ENCODE peak calls at places on chromosomes 2 and 18, in four cellular contexts. One of them, this sample, is unnamed. For H3K36me3 and H3K4me1, the result is how much of the 10 kb centered on the place peaks cover.

GRCh38 chr18:75211002-75211621 is 515 bp downstream of the TSHZ1 start:
- DNase-seq in thoracic aorta: no peak
- DNase-seq in Peyer's patch: no peak
- DNase-seq in upper lobe of left lung: no peak
- DNase-seq in this sample: no peak

GRCh38 chr18:46575851-46576250 is 81.2 kb downstream of the LOXHD1 start:
- DNase-seq in thoracic aorta: no peak
- DNase-seq in upper lobe of left lung: no peak
- DNase-seq in Peyer's patch: no peak
- DNase-seq in this sample: no peak

GRCh38 chr2:229665158-229665557 is 49.2 kb downstream of the DNER start:
- DNase-seq in upper lobe of left lung: no peak
- DNase-seq in Peyer's patch: no peak
- DNase-seq in thoracic aorta: no peak
- DNase-seq in this sample: no peak

GRCh38 chr18:36771246-36771645 is 57.6 kb downstream of the TPGS2 start:
- DNase-seq in Peyer's patch: no peak
- DNase-seq in upper lobe of left lung: no peak
- DNase-seq in thoracic aorta: no peak
- DNase-seq in this sample: no peak

GRCh38 chr2:179856205-179856604 is 5.2 kb downstream of the ZNF385B start:
- DNase-seq in Peyer's patch: no peak
- DNase-seq in thoracic aorta: no peak
- DNase-seq in upper lobe of left lung: no peak
- DNase-seq in this sample: no peak

GRCh38 chr2:217314021-217314460 is 454.2 kb upstream of the TNP1 start:
- DNase-seq in thoracic aorta: no peak
- DNase-seq in upper lobe of left lung: no peak
- DNase-seq in Peyer's patch: no peak
- DNase-seq in this sample: no peak

GRCh38 chr2:21489050-21489449 is 365.3 kb downstream of the TDRD15 start:
- DNase-seq in Peyer's patch: no peak
- DNase-seq in thoracic aorta: no peak
- DNase-seq in upper lobe of left lung: no peak
- DNase-seq in this sample: no peak

GRCh38 chr2:119126650-119127049 is 31.9 kb downstream of the C1QL2 start:
- DNase-seq in upper lobe of left lung: peak
- DNase-seq in Peyer's patch: peak
- DNase-seq in thoracic aorta: no peak
- DNase-seq in this sample: no peak

GRCh38 chr18:63131944-63132818 is 187.4 kb downstream of the BCL2 start:
- DNase-seq in Peyer's patch: no peak
- DNase-seq in upper lobe of left lung: no peak
- DNase-seq in thoracic aorta: no peak
- DNase-seq in this sample: no peak

GRCh38 chr2:129627437-129627836 is 352.0 kb upstream of the RAB6C start:
- DNase-seq in Peyer's patch: no peak
- DNase-seq in thoracic aorta: no peak
- DNase-seq in upper lobe of left lung: no peak
- DNase-seq in this sample: no peak

GRCh38 chr2:102251042-102251848 is 60.1 kb upstream of the IL1RL1 start:
- DNase-seq in upper lobe of left lung: peak
- DNase-seq in Peyer's patch: no peak
- DNase-seq in thoracic aorta: no peak
- DNase-seq in this sample: no peak

GRCh38 chr2:95345415-95346235 is 48.5 kb downstream of the KCNIP3 start:
- DNase-seq in thoracic aorta: no peak
- DNase-seq in upper lobe of left lung: peak
- DNase-seq in Peyer's patch: peak
- DNase-seq in this sample: peak

GRCh38 chr2:204715332-204715731 is 170.1 kb downstream of the PARD3B start:
- DNase-seq in upper lobe of left lung: no peak
- DNase-seq in thoracic aorta: no peak
- DNase-seq in Peyer's patch: no peak
- DNase-seq in this sample: no peak

GRCh38 chr2:145623136-145623535 is 1103.2 kb upstream of the ZEB2 start:
- DNase-seq in upper lobe of left lung: no peak
- DNase-seq in Peyer's patch: no peak
- DNase-seq in thoracic aorta: no peak
- DNase-seq in this sample: no peak

GRCh38 chr2:68800517-68800916 is 65.9 kb downstream of the ARHGAP25 start:
- DNase-seq in upper lobe of left lung: no peak
- DNase-seq in Peyer's patch: no peak
- DNase-seq in thoracic aorta: no peak
- DNase-seq in this sample: no peak

GRCh38 chr18:63166142-63166541 is 153.4 kb downstream of the BCL2 start:
- DNase-seq in upper lobe of left lung: no peak
- DNase-seq in thoracic aorta: no peak
- DNase-seq in Peyer's patch: no peak
- DNase-seq in this sample: no peak

GRCh38 chr2:188475945-188476344 is 184.3 kb downstream of the GULP1 start:
- DNase-seq in upper lobe of left lung: no peak
- DNase-seq in Peyer's patch: no peak
- DNase-seq in thoracic aorta: no peak
- DNase-seq in this sample: no peak

GRCh38 chr18:27062802-27063201 is 122.3 kb downstream of the CHST9 start:
- DNase-seq in thoracic aorta: no peak
- DNase-seq in upper lobe of left lung: no peak
- DNase-seq in Peyer's patch: no peak
- DNase-seq in this sample: no peak

GRCh38 chr2:168457177-168457905 is 1.3 kb downstream of the CERS6 start:
- DNase-seq in upper lobe of left lung: no peak
- DNase-seq in thoracic aorta: no peak
- DNase-seq in Peyer's patch: no peak
- DNase-seq in this sample: no peak

GRCh38 chr2:85178980-85179411 is 45.8 kb downstream of the TCF7L1 start:
- DNase-seq in upper lobe of left lung: no peak
- DNase-seq in Peyer's patch: no peak
- DNase-seq in thoracic aorta: no peak
- DNase-seq in this sample: no peak

GRCh38 chr2:124018894-124019293 is 6.2 kb upstream of the CNTNAP5 start:
- DNase-seq in upper lobe of left lung: no peak
- DNase-seq in Peyer's patch: no peak
- DNase-seq in thoracic aorta: no peak
- DNase-seq in this sample: no peak

GRCh38 chr2:11168488-11168887 is 13.2 kb downstream of the SLC66A3 start:
- DNase-seq in Peyer's patch: no peak
- DNase-seq in thoracic aorta: no peak
- DNase-seq in upper lobe of left lung: no peak
- DNase-seq in this sample: no peak

GRCh38 chr2:70371753-70372152 is 69.9 kb upstream of the FAM136A start:
- DNase-seq in upper lobe of left lung: no peak
- DNase-seq in Peyer's patch: no peak
- DNase-seq in thoracic aorta: no peak
- DNase-seq in this sample: no peak

GRCh38 chr2:176907341-176907740 is 305.3 kb upstream of the HNRNPA3 start:
- DNase-seq in upper lobe of left lung: no peak
- DNase-seq in Peyer's patch: no peak
- DNase-seq in thoracic aorta: no peak
- DNase-seq in this sample: no peak

GRCh38 chr2:10584843-10585475 is 104.8 kb downstream of the NOL10 start:
- DNase-seq in Peyer's patch: no peak
- DNase-seq in upper lobe of left lung: no peak
- DNase-seq in thoracic aorta: no peak
- DNase-seq in this sample: no peak

GRCh38 chr18:55522011-55522410 is 66.0 kb downstream of the TCF4 start:
- DNase-seq in thoracic aorta: no peak
- DNase-seq in Peyer's patch: peak
- DNase-seq in upper lobe of left lung: no peak
- DNase-seq in this sample: no peak

GRCh38 chr2:207423886-207424285 is 105.9 kb upstream of the CREB1 start:
- DNase-seq in thoracic aorta: no peak
- DNase-seq in Peyer's patch: no peak
- DNase-seq in upper lobe of left lung: no peak
- DNase-seq in this sample: no peak

GRCh38 chr2:178109813-178110212 is 2.4 kb upstream of the RBM45 start:
- DNase-seq in upper lobe of left lung: no peak
- DNase-seq in thoracic aorta: no peak
- DNase-seq in Peyer's patch: no peak
- DNase-seq in this sample: no peak

GRCh38 chr18:25310045-25310444 is 41.9 kb downstream of the ZNF521 start:
- DNase-seq in upper lobe of left lung: no peak
- DNase-seq in thoracic aorta: no peak
- DNase-seq in Peyer's patch: no peak
- DNase-seq in this sample: no peak

GRCh38 chr2:187819624-187820023 is 265.4 kb upstream of the TFPI start:
- DNase-seq in upper lobe of left lung: no peak
- DNase-seq in Peyer's patch: no peak
- DNase-seq in thoracic aorta: no peak
- DNase-seq in this sample: no peak

GRCh38 chr18:35322486-35323258 is 21.5 kb downstream of the ZNF24 start:
- DNase-seq in upper lobe of left lung: no peak
- DNase-seq in Peyer's patch: no peak
- DNase-seq in thoracic aorta: no peak
- DNase-seq in this sample: no peak

GRCh38 chr2:68387408-68388350 is 22.6 kb downstream of the PLEK start:
- DNase-seq in upper lobe of left lung: no peak
- DNase-seq in thoracic aorta: no peak
- DNase-seq in Peyer's patch: no peak
- DNase-seq in this sample: no peak

GRCh38 chr2:45786831-45787357 is 135.4 kb downstream of the PRKCE start:
- DNase-seq in Peyer's patch: no peak
- DNase-seq in upper lobe of left lung: no peak
- DNase-seq in thoracic aorta: no peak
- DNase-seq in this sample: no peak

GRCh38 chr2:37274354-37274965 is 43.0 kb downstream of the NDUFAF7 start:
- DNase-seq in upper lobe of left lung: no peak
- DNase-seq in thoracic aorta: no peak
- DNase-seq in Peyer's patch: no peak
- DNase-seq in this sample: no peak

DNA sequence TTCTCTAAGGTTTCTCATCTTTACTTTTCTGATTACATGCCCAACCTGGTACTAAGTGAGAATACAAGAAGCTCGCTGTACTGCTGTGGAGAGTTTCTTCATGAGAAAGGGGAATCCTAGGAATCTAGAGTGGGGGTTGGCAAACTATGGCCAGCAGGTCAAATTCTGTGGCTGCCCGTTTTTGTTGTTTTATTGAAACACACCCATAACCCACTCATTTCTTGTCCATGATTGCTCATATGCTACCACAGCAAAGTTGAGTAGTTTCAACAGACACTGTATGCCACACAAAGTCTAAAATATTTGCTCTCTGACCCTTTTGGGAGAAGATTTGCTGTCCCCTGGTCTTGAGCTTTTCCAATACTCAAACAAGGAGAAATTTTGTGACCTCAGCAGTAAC is 58.8 kb downstream of the C2orf74 start:
- DNase-seq in thoracic aorta: no peak
- DNase-seq in upper lobe of left lung: no peak
- DNase-seq in Peyer's patch: no peak
- DNase-seq in this sample: no peak
- H3K36me3 ChIP-seq in thoracic aorta: under half
- H3K36me3 ChIP-seq in upper lobe of left lung: under half
- H3K36me3 ChIP-seq in Peyer's patch: under half
- H3K36me3 ChIP-seq in this sample: under half

GRCh38 chr2:238946586-238947242 is 98.8 kb downstream of the TWIST2 start:
- DNase-seq in thoracic aorta: no peak
- DNase-seq in Peyer's patch: no peak
- DNase-seq in upper lobe of left lung: peak
- DNase-seq in this sample: peak
- H3K4me1 ChIP-seq in thoracic aorta: under half
- H3K4me1 ChIP-seq in Peyer's patch: under half
- H3K4me1 ChIP-seq in upper lobe of left lung: under half
- H3K4me1 ChIP-seq in this sample: under half

DNA sequence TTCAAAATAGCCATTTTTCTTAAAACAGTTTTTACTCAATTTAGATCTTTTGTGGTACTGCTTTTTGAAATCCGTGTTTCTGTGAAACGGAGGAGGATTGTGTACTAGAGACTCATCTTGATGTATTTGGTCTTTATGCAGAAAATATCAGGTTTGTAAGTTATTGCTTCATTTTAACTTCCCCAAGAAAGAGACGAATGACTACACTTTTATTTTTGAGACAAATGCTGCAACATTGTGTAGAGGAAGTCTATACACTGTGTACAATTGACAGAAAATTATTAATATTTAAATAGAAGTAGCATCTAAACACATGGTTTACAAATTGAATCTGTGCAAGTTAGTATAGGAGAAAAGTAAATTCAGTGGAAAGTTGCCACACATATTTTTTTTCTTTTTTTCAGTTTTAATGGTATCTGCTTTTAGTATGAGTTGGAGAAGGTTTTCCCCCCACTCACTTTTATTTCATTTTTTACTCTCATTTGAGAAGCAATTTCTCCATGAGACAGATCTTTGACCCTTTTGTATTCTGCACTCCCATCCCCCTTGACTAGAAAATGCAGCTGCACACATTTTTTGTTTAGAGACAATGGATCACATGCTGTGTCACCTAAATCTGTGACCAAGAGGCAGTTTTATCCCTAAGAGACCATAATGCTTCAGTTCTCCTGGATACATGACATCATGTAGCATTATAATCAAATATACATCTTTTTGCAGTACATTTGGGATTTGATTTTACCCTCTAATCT is 200.8 kb upstream of the STON1 start:
- DNase-seq in upper lobe of left lung: no peak
- DNase-seq in Peyer's patch: no peak
- DNase-seq in thoracic aorta: no peak
- DNase-seq in this sample: no peak
- H3K27ac ChIP-seq in upper lobe of left lung: peak
- H3K27ac ChIP-seq in Peyer's patch: no peak
- H3K27ac ChIP-seq in thoracic aorta: no peak
- H3K27ac ChIP-seq in this sample: no peak

DNA sequence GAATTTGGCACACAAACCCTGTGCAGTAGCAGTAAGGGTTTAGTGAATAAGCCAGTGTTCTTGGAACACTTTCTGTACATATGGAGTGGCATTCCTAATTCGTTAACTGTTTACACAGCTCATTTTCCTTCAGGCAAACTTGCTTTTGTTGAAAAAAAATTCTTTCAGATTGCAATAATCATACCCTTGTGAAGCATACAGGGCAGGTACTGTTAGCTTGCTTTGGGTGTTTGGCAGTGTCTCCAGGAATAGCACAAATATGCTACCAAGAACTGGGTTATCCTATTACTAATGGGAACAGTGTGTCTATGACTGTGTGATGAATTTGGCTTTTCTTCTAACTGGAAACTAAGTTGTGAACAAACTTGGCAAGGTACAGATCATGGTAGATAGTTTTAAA is 33.4 kb downstream of the UGP2 start:
- DNase-seq in Peyer's patch: no peak
- DNase-seq in upper lobe of left lung: no peak
- DNase-seq in thoracic aorta: peak
- DNase-seq in this sample: no peak
- H3K36me3 ChIP-seq in Peyer's patch: under half
- H3K36me3 ChIP-seq in upper lobe of left lung: under half
- H3K36me3 ChIP-seq in thoracic aorta: under half
- H3K36me3 ChIP-seq in this sample: under half

GRCh38 chr18:44779893-44780292 is 99.2 kb downstream of the SETBP1 start:
- DNase-seq in upper lobe of left lung: no peak
- DNase-seq in Peyer's patch: no peak
- DNase-seq in thoracic aorta: no peak
- DNase-seq in this sample: no peak

GRCh38 chr18:44786257-44786656 is 105.6 kb downstream of the SETBP1 start:
- DNase-seq in thoracic aorta: no peak
- DNase-seq in Peyer's patch: no peak
- DNase-seq in upper lobe of left lung: no peak
- DNase-seq in this sample: no peak

GRCh38 chr18:44781890-44782289 is 101.2 kb downstream of the SETBP1 start:
- DNase-seq in upper lobe of left lung: no peak
- DNase-seq in thoracic aorta: no peak
- DNase-seq in Peyer's patch: no peak
- DNase-seq in this sample: no peak

GRCh38 chr18:44783371-44783770 is 102.7 kb downstream of the SETBP1 start:
- DNase-seq in Peyer's patch: no peak
- DNase-seq in thoracic aorta: no peak
- DNase-seq in upper lobe of left lung: no peak
- DNase-seq in this sample: no peak

GRCh38 chr18:44782617-44783016 is 101.9 kb downstream of the SETBP1 start:
- DNase-seq in thoracic aorta: no peak
- DNase-seq in upper lobe of left lung: no peak
- DNase-seq in Peyer's patch: no peak
- DNase-seq in this sample: no peak
- H3K4me1 ChIP-seq in thoracic aorta: under half
- H3K4me1 ChIP-seq in upper lobe of left lung: under half
- H3K4me1 ChIP-seq in Peyer's patch: under half
- H3K4me1 ChIP-seq in this sample: under half